ENCODE peak calls at places on chromosomes 13 and 19, in eight cellular contexts. T, R, I, L, O, X, J and Q are unnamed samples.

GRCh38 chr13:85693889-85694511 is 105.2 kb downstream of the SLITRK6 start:
- DNase-seq in T (no peak), R (no peak), I (no peak), L (no peak), O (peak), X (no peak), J (no peak), Q (no peak)

GRCh38 chr19:41903161-41903953 is 20.4 kb downstream of the ARHGEF1 start:
- DNase-seq in T (no peak), R (no peak), I (no peak), L (no peak), O (no peak), X (no peak), J (no peak), Q (no peak)

GRCh38 chr19:50676625-50677197 is 27.5 kb downstream of the C19orf81 start:
- DNase-seq in T (no peak), R (no peak), I (no peak), L (no peak), O (no peak), X (no peak), J (no peak), Q (no peak)

GRCh38 chr19:13505761-13506549 is at the start of gene CACNA1A:
- DNase-seq in T (no peak), R (no peak), I (no peak), L (no peak), O (no peak), X (no peak), J (no peak), Q (no peak)

GRCh38 chr19:45973564-45974338 is at the start of gene NOVA2:
- DNase-seq in T (no peak), R (peak), I (peak), L (peak), O (peak), X (peak), J (peak), Q (peak)

GRCh38 chr13:42970824-42971669 is 21.0 kb downstream of the EPSTI1 start:
- DNase-seq in T (peak), R (no peak), I (no peak), L (peak), O (peak), X (no peak), J (peak), Q (no peak)

GRCh38 chr13:33871207-33872004 is 53.5 kb downstream of the RFC3 start:
- DNase-seq in T (no peak), R (no peak), I (no peak), L (no peak), O (no peak), X (no peak), J (no peak), Q (no peak)

GRCh38 chr13:93721483-93721882 is 494.9 kb downstream of the GPC6 start:
- DNase-seq in T (no peak), R (no peak), I (no peak), L (no peak), O (no peak), X (no peak), J (no peak), Q (no peak)

GRCh38 chr13:75739244-75739868 is 103.2 kb downstream of the LMO7 start:
- DNase-seq in T (no peak), R (no peak), I (no peak), L (no peak), O (no peak), X (no peak), J (no peak), Q (no peak)

GRCh38 chr19:17073869-17074627 is 1.2 kb downstream of the HAUS8 start:
- DNase-seq in T (peak), R (no peak), I (no peak), L (no peak), O (no peak), X (peak), J (no peak), Q (no peak)
- H3K27ac ChIP-seq in T (peak), R (peak), I (no peak), L (peak), O (peak), X (no peak), J (peak), Q (no peak)

GRCh38 chr13:47672245-47672975 is 328.7 kb downstream of the SUCLA2 start:
- DNase-seq in T (no peak), R (no peak), I (no peak), L (no peak), O (peak), X (no peak), J (no peak), Q (no peak)
- H3K27ac ChIP-seq in T (no peak), R (peak), I (no peak), L (no peak), O (peak), X (no peak), J (peak), Q (peak)

DNA sequence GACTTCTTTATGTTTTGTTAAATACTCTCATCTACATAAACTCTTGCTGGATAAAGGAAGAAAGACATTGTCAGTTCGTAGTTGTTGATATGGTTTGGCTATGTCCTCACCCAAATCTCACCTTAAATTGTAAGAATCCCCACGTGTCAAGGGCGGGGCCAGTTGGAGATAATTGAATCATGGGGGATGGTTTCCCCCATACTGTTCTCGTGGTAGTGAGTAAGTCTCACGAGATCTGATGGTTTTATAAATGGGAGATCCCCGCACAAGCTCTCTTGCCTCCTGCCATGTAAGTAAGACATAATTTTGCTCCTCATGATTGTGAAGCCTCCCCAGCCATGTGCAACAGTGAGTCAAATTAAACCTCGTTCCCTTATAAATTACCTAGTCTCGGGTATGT is 3.6 kb downstream of the ADGRE1 start:
- DNase-seq in T (peak), R (no peak), I (no peak), L (no peak), O (no peak), X (no peak), J (no peak), Q (no peak)
- H3K27ac ChIP-seq in T (no peak), R (no peak), I (no peak), L (no peak), O (no peak), X (no peak), J (no peak), Q (no peak)

DNA sequence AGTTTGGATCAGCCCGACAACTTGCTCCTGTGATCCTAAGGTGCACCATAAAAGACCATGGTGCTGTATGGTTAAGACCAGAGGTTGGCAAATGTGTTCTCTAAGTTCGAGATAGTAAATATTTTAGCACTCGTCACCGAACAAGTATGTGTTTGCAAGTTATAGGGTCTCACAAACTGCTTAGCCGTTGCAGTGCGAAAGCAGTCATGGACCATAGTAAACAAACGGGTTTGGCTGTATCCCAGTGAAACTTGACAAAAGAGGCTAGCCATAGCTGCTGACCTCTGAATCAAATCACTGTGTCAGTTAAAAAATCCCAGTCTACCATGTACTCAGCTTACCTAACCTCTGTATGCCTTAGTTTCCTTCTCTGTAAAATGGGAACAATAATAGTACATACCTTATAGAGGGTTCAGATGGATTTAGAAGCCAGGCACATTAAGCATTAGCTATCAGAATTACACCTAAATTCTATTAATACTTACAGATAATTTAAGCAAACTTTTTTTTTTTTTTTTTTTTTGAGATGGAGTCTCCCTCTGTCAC is 72.1 kb downstream of the IPO5 start:
- DNase-seq in T (no peak), R (no peak), I (no peak), L (no peak), O (peak), X (no peak), J (no peak), Q (no peak)
- H3K27ac ChIP-seq in T (no peak), R (no peak), I (no peak), L (no peak), O (no peak), X (no peak), J (no peak), Q (no peak)